ENCODE peak calls at places on chromosomes 6 and 20, in five cellular contexts. One of them, this sample, is unnamed.

GRCh38 chr20:41347523-41348429 is 7.2 kb downstream of the LPIN3 start:
- DNase-seq in kidney epithelial cell: no peak
- DNase-seq in AG04450: no peak
- DNase-seq in mesothelial cell of epicardium: no peak
- DNase-seq in pancreas: no peak
- DNase-seq in this sample: no peak

GRCh38 chr20:41002842-41003142 is 25.8 kb upstream of the TOP1 start:
- DNase-seq in kidney epithelial cell: no peak
- DNase-seq in AG04450: no peak
- DNase-seq in mesothelial cell of epicardium: no peak
- DNase-seq in pancreas: no peak
- DNase-seq in this sample: no peak

GRCh38 chr6:142903806-142904205 is 41.2 kb downstream of the HIVEP2 start:
- DNase-seq in kidney epithelial cell: no peak
- DNase-seq in AG04450: no peak
- DNase-seq in mesothelial cell of epicardium: no peak
- DNase-seq in pancreas: no peak
- DNase-seq in this sample: no peak

GRCh38 chr20:57092112-57092899 is 174.1 kb downstream of the BMP7 start:
- DNase-seq in kidney epithelial cell: no peak
- DNase-seq in AG04450: no peak
- DNase-seq in mesothelial cell of epicardium: peak
- DNase-seq in pancreas: peak
- DNase-seq in this sample: peak

GRCh38 chr20:5170341-5170740 is 43.5 kb downstream of the CDS2 start:
- DNase-seq in kidney epithelial cell: no peak
- DNase-seq in AG04450: no peak
- DNase-seq in mesothelial cell of epicardium: no peak
- DNase-seq in pancreas: no peak
- DNase-seq in this sample: no peak

GRCh38 chr20:5191829-5192569 is 65.2 kb downstream of the CDS2 start:
- DNase-seq in kidney epithelial cell: no peak
- DNase-seq in AG04450: peak
- DNase-seq in mesothelial cell of epicardium: no peak
- DNase-seq in pancreas: no peak
- DNase-seq in this sample: no peak

GRCh38 chr20:13344671-13345070 is 123.6 kb downstream of the ISM1 start:
- DNase-seq in kidney epithelial cell: no peak
- DNase-seq in AG04450: no peak
- DNase-seq in mesothelial cell of epicardium: no peak
- DNase-seq in pancreas: no peak
- DNase-seq in this sample: no peak

GRCh38 chr6:118770112-118770788 is 118.9 kb upstream of the CEP85L start:
- DNase-seq in kidney epithelial cell: no peak
- DNase-seq in AG04450: no peak
- DNase-seq in mesothelial cell of epicardium: no peak
- DNase-seq in pancreas: no peak
- DNase-seq in this sample: no peak

GRCh38 chr6:135196739-135197510 is 15.8 kb downstream of the MYB start:
- DNase-seq in kidney epithelial cell: no peak
- DNase-seq in AG04450: no peak
- DNase-seq in mesothelial cell of epicardium: no peak
- DNase-seq in pancreas: no peak
- DNase-seq in this sample: no peak

GRCh38 chr6:137729866-137730629 is 137.0 kb upstream of the TNFAIP3 start:
- DNase-seq in kidney epithelial cell: no peak
- DNase-seq in AG04450: no peak
- DNase-seq in mesothelial cell of epicardium: no peak
- DNase-seq in pancreas: no peak
- DNase-seq in this sample: no peak

GRCh38 chr20:36217226-36217625 is 19.1 kb upstream of the AAR2 start:
- DNase-seq in kidney epithelial cell: no peak
- DNase-seq in AG04450: no peak
- DNase-seq in mesothelial cell of epicardium: no peak
- DNase-seq in pancreas: no peak
- DNase-seq in this sample: no peak

GRCh38 chr6:45326698-45327417 is 1.3 kb upstream of the RUNX2 start:
- DNase-seq in kidney epithelial cell: no peak
- DNase-seq in AG04450: no peak
- DNase-seq in mesothelial cell of epicardium: no peak
- DNase-seq in pancreas: no peak
- DNase-seq in this sample: no peak

GRCh38 chr6:28910901-28911680 is 12.7 kb downstream of the TRIM27 start:
- DNase-seq in kidney epithelial cell: no peak
- DNase-seq in AG04450: no peak
- DNase-seq in mesothelial cell of epicardium: no peak
- DNase-seq in pancreas: no peak
- DNase-seq in this sample: no peak

GRCh38 chr20:22620342-22620741 is 36.0 kb upstream of the FOXA2 start:
- DNase-seq in kidney epithelial cell: no peak
- DNase-seq in AG04450: no peak
- DNase-seq in mesothelial cell of epicardium: no peak
- DNase-seq in pancreas: no peak
- DNase-seq in this sample: no peak

GRCh38 chr6:136525586-136526195 is 24.5 kb downstream of the MAP7 start:
- DNase-seq in kidney epithelial cell: no peak
- DNase-seq in AG04450: no peak
- DNase-seq in mesothelial cell of epicardium: no peak
- DNase-seq in pancreas: no peak
- DNase-seq in this sample: no peak

GRCh38 chr6:108767418-108768175 is 80.6 kb upstream of the ARMC2 start:
- DNase-seq in kidney epithelial cell: no peak
- DNase-seq in AG04450: no peak
- DNase-seq in mesothelial cell of epicardium: no peak
- DNase-seq in pancreas: no peak
- DNase-seq in this sample: no peak

GRCh38 chr6:63926950-63927349 is 291.3 kb downstream of the PHF3 start:
- DNase-seq in kidney epithelial cell: no peak
- DNase-seq in AG04450: no peak
- DNase-seq in mesothelial cell of epicardium: no peak
- DNase-seq in pancreas: no peak
- DNase-seq in this sample: no peak

GRCh38 chr6:46014511-46015118 is 1.0 kb downstream of the CLIC5 start:
- DNase-seq in kidney epithelial cell: no peak
- DNase-seq in AG04450: no peak
- DNase-seq in mesothelial cell of epicardium: peak
- DNase-seq in pancreas: no peak
- DNase-seq in this sample: peak

GRCh38 chr6:82144007-82144851 is 103.3 kb downstream of the IBTK start:
- DNase-seq in kidney epithelial cell: peak
- DNase-seq in AG04450: peak
- DNase-seq in mesothelial cell of epicardium: no peak
- DNase-seq in pancreas: no peak
- DNase-seq in this sample: no peak

GRCh38 chr6:149843051-149843633 is 21.0 kb downstream of the LRP11 start:
- DNase-seq in kidney epithelial cell: no peak
- DNase-seq in AG04450: no peak
- DNase-seq in mesothelial cell of epicardium: no peak
- DNase-seq in pancreas: peak
- DNase-seq in this sample: no peak

GRCh38 chr20:49646126-49646525 is 67.6 kb downstream of the B4GALT5 start:
- DNase-seq in kidney epithelial cell: no peak
- DNase-seq in AG04450: peak
- DNase-seq in mesothelial cell of epicardium: no peak
- DNase-seq in pancreas: no peak
- DNase-seq in this sample: no peak

GRCh38 chr20:37333848-37334318 is 12.1 kb upstream of the SRC start:
- DNase-seq in kidney epithelial cell: no peak
- DNase-seq in AG04450: no peak
- DNase-seq in mesothelial cell of epicardium: no peak
- DNase-seq in pancreas: no peak
- DNase-seq in this sample: no peak

GRCh38 chr20:11499235-11499634 is 418.5 kb upstream of the BTBD3 start:
- DNase-seq in kidney epithelial cell: peak
- DNase-seq in AG04450: no peak
- DNase-seq in mesothelial cell of epicardium: no peak
- DNase-seq in pancreas: no peak
- DNase-seq in this sample: no peak

GRCh38 chr6:89985744-89986493 is 91.7 kb downstream of the GJA10 start:
- DNase-seq in kidney epithelial cell: no peak
- DNase-seq in AG04450: peak
- DNase-seq in mesothelial cell of epicardium: no peak
- DNase-seq in pancreas: no peak
- DNase-seq in this sample: peak

GRCh38 chr20:10658051-10658823 is 15.6 kb downstream of the JAG1 start:
- DNase-seq in kidney epithelial cell: no peak
- DNase-seq in AG04450: no peak
- DNase-seq in mesothelial cell of epicardium: no peak
- DNase-seq in pancreas: peak
- DNase-seq in this sample: no peak

GRCh38 chr20:33828326-33828834 is 17.2 kb downstream of the CHMP4B start:
- DNase-seq in kidney epithelial cell: no peak
- DNase-seq in AG04450: no peak
- DNase-seq in mesothelial cell of epicardium: no peak
- DNase-seq in pancreas: no peak
- DNase-seq in this sample: no peak

GRCh38 chr20:46070215-46070910 is 19.4 kb downstream of the NCOA5 start:
- DNase-seq in kidney epithelial cell: peak
- DNase-seq in AG04450: peak
- DNase-seq in mesothelial cell of epicardium: no peak
- DNase-seq in pancreas: no peak
- DNase-seq in this sample: no peak

GRCh38 chr6:146361367-146361924 is 182.2 kb upstream of the RAB32 start:
- DNase-seq in kidney epithelial cell: no peak
- DNase-seq in AG04450: no peak
- DNase-seq in mesothelial cell of epicardium: no peak
- DNase-seq in pancreas: no peak
- DNase-seq in this sample: no peak

GRCh38 chr6:75436869-75437268 is 56.7 kb downstream of the FILIP1 start:
- DNase-seq in kidney epithelial cell: no peak
- DNase-seq in AG04450: no peak
- DNase-seq in mesothelial cell of epicardium: no peak
- DNase-seq in pancreas: no peak
- DNase-seq in this sample: no peak

GRCh38 chr20:47502801-47503239 is 1.1 kb downstream of the NCOA3 start:
- DNase-seq in kidney epithelial cell: no peak
- DNase-seq in AG04450: no peak
- DNase-seq in mesothelial cell of epicardium: no peak
- DNase-seq in pancreas: no peak
- DNase-seq in this sample: no peak

GRCh38 chr6:16403831-16404230 is 165.4 kb downstream of the GMPR start:
- DNase-seq in kidney epithelial cell: no peak
- DNase-seq in AG04450: no peak
- DNase-seq in mesothelial cell of epicardium: no peak
- DNase-seq in pancreas: no peak
- DNase-seq in this sample: no peak
- TF ChIP-seq CTCF in kidney epithelial cell: no peak
- TF ChIP-seq CTCF in AG04450: peak
- TF ChIP-seq CTCF in mesothelial cell of epicardium: no peak
- TF ChIP-seq CTCF in pancreas: no peak
- TF ChIP-seq CTCF in this sample: no peak

GRCh38 chr6:116881236-116881635 is 4.2 kb downstream of the RFX6 start:
- DNase-seq in kidney epithelial cell: no peak
- DNase-seq in AG04450: no peak
- DNase-seq in mesothelial cell of epicardium: no peak
- DNase-seq in pancreas: no peak
- DNase-seq in this sample: no peak
- TF ChIP-seq CTCF in kidney epithelial cell: no peak
- TF ChIP-seq CTCF in AG04450: peak
- TF ChIP-seq CTCF in mesothelial cell of epicardium: peak
- TF ChIP-seq CTCF in pancreas: no peak
- TF ChIP-seq CTCF in this sample: peak

DNA sequence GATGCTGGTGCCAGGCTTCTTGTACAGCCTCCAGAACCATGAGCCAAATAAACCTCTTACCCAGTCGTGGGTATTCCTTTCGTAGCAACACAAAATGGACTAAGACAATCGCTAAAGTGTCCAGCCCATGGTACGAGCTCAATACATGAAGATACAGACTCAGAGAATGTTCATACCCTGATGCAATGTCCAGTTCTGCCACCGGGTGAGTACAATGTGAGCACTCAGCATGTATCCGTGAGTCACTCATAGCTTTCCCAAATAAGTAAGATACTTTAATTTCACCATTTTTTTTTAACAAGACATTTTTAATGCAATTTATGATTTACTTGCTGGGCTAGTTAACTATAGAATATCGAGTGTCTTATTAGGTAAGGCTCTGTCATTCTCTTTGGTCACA is 26.7 kb upstream of the PDE10A start:
- DNase-seq in kidney epithelial cell: no peak
- DNase-seq in AG04450: no peak
- DNase-seq in mesothelial cell of epicardium: no peak
- DNase-seq in pancreas: no peak
- DNase-seq in this sample: no peak
- TF ChIP-seq CTCF in kidney epithelial cell: no peak
- TF ChIP-seq CTCF in AG04450: no peak
- TF ChIP-seq CTCF in mesothelial cell of epicardium: no peak
- TF ChIP-seq CTCF in pancreas: no peak
- TF ChIP-seq CTCF in this sample: peak

DNA sequence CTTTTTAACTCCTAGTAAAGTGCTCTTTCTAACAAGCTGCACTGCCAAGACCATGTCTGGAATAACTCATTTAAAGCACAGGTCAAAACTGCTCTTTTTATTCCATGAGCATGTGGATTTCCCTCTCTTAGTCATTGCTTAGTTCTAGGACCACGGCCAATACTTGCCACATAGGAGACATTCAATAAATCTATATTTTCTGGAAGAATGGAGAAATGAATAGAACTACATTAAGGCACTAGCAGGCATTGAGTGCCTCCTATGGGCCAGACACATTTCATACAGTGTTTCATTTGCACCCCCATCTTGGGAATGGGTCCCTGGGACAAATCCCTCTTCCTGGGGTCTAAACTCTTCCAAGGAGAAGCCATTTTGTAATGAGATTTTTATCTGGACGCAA is 552.8 kb upstream of the CITED2 start:
- DNase-seq in kidney epithelial cell: no peak
- DNase-seq in AG04450: peak
- DNase-seq in mesothelial cell of epicardium: no peak
- DNase-seq in pancreas: no peak
- DNase-seq in this sample: no peak
- TF ChIP-seq CTCF in kidney epithelial cell: no peak
- TF ChIP-seq CTCF in AG04450: peak
- TF ChIP-seq CTCF in mesothelial cell of epicardium: no peak
- TF ChIP-seq CTCF in pancreas: no peak
- TF ChIP-seq CTCF in this sample: peak

This sample was measured in neural crest cell.